ENCODE peak calls at places on chromosomes 3 and 15, in seven cellular contexts. T is WERI-Rb-1, H is thoracic aorta, M is B cell, W is MCF 10A, N is hepatocyte, V is AG09309. K is an unnamed sample.

GRCh38 chr15:68550004-68550403 is 28.8 kb upstream of the CORO2B start:
- DNase-seq in M (no peak), V (no peak), N (no peak), T (no peak), W (no peak), H (no peak), K (no peak)

GRCh38 chr3:40876496-40876895 is 322.8 kb upstream of the CTNNB1 start:
- DNase-seq in H (no peak), V (no peak), M (no peak), N (no peak), W (no peak), T (no peak), K (no peak)

GRCh38 chr3:167116120-167116922 is 263.8 kb downstream of the ZBBX start:
- DNase-seq in N (no peak), V (no peak), M (no peak), H (no peak), W (no peak), T (no peak), K (no peak)

GRCh38 chr15:65400760-65401606 is 21.8 kb downstream of the IGDCC4 start:
- DNase-seq in N (peak), H (no peak), V (no peak), T (peak), W (peak), M (peak), K (peak)

GRCh38 chr3:20056727-20057611 is 16.7 kb downstream of the KAT2B start:
- DNase-seq in V (no peak), M (no peak), T (no peak), W (peak), H (no peak), N (peak), K (peak)

GRCh38 chr15:32861741-32862140 is 143.9 kb downstream of the GREM1 start:
- DNase-seq in H (no peak), W (no peak), T (peak), M (peak), N (peak), V (peak), K (no peak)

GRCh38 chr3:1131156-1131555 is 38.3 kb downstream of the CNTN6 start:
- DNase-seq in N (no peak), T (no peak), H (no peak), V (no peak), W (no peak), M (no peak), K (no peak)

GRCh38 chr3:50450135-50450911 is 53.1 kb downstream of the CACNA2D2 start:
- DNase-seq in W (no peak), N (peak), V (no peak), H (peak), M (peak), T (peak), K (peak)

GRCh38 chr3:148717918-148718317 is 20.2 kb downstream of the AGTR1 start:
- DNase-seq in V (no peak), N (no peak), H (no peak), W (no peak), T (no peak), M (no peak), K (no peak)

GRCh38 chr3:134748698-134749097 is 46.4 kb upstream of the EPHB1 start:
- DNase-seq in V (no peak), T (no peak), H (no peak), M (no peak), N (no peak), W (no peak), K (no peak)

GRCh38 chr3:193906849-193907410 is 229.0 kb upstream of the HES1 start:
- DNase-seq in V (no peak), N (no peak), H (no peak), M (no peak), T (no peak), W (no peak), K (no peak)

GRCh38 chr3:8443829-8444791 is 57.5 kb upstream of the LMCD1 start:
- DNase-seq in M (no peak), V (peak), N (peak), T (peak), H (peak), W (peak), K (no peak)

GRCh38 chr3:11641683-11642407 is 1.9 kb downstream of the VGLL4 start:
- DNase-seq in V (no peak), W (peak), H (no peak), M (peak), T (no peak), N (no peak), K (peak)

GRCh38 chr3:172516318-172517214 is 6.7 kb downstream of the TNFSF10 start:
- DNase-seq in V (peak), W (peak), T (no peak), H (no peak), N (peak), M (no peak), K (peak)

GRCh38 chr15:64141798-64142512 is 9.6 kb upstream of the SNX22 start:
- DNase-seq in N (no peak), H (no peak), T (no peak), W (no peak), V (no peak), M (no peak), K (no peak)

GRCh38 chr15:40825661-40826088 is 2.8 kb downstream of the PPP1R14D start:
- DNase-seq in T (no peak), H (no peak), W (peak), M (no peak), V (peak), N (peak), K (no peak)

GRCh38 chr15:62253294-62253693 is 88.2 kb upstream of the C2CD4B start:
- DNase-seq in M (no peak), T (peak), W (no peak), V (no peak), H (no peak), N (no peak), K (no peak)

GRCh38 chr3:149610351-149611105 is 47.3 kb downstream of the WWTR1 start:
- DNase-seq in H (no peak), V (no peak), T (no peak), W (no peak), N (peak), M (no peak), K (no peak)

GRCh38 chr15:89984001-89984400 is 17.1 kb upstream of the ZNF710 start:
- DNase-seq in T (no peak), N (no peak), H (no peak), V (no peak), M (no peak), W (no peak), K (no peak)

GRCh38 chr3:27293954-27294353 is 75.2 kb downstream of the NEK10 start:
- DNase-seq in V (no peak), N (no peak), T (no peak), M (no peak), H (no peak), W (no peak), K (no peak)

GRCh38 chr3:30228302-30228631 is 378.1 kb upstream of the TGFBR2 start:
- DNase-seq in N (no peak), H (no peak), W (no peak), V (no peak), T (no peak), M (no peak), K (no peak)

GRCh38 chr15:82047493-82048446 is 2.0 kb upstream of the MEX3B start:
- DNase-seq in N (peak), H (no peak), M (no peak), T (no peak), V (no peak), W (no peak), K (peak)

GRCh38 chr3:129608087-129608935 is 1.8 kb upstream of the PLXND1 start:
- DNase-seq in W (peak), N (peak), H (no peak), V (no peak), T (peak), M (no peak), K (no peak)

GRCh38 chr15:26736502-26737248 is 36.2 kb downstream of the GABRB3 start:
- DNase-seq in H (no peak), T (no peak), N (no peak), W (no peak), V (no peak), M (no peak), K (no peak)

GRCh38 chr3:30904986-30905385 is 10.5 kb upstream of the GADL1 start:
- DNase-seq in N (no peak), H (no peak), V (peak), W (no peak), T (no peak), M (no peak), K (no peak)

GRCh38 chr3:64130436-64130835 is 94.8 kb downstream of the PRICKLE2 start:
- DNase-seq in T (no peak), V (no peak), W (no peak), M (no peak), H (no peak), N (no peak), K (no peak)

GRCh38 chr3:64133272-64133671 is 92.0 kb downstream of the PRICKLE2 start:
- DNase-seq in V (no peak), M (no peak), H (no peak), W (no peak), N (no peak), T (no peak), K (no peak)

GRCh38 chr3:64134882-64135281 is 90.4 kb downstream of the PRICKLE2 start:
- DNase-seq in M (no peak), T (no peak), N (no peak), H (no peak), V (no peak), W (no peak), K (no peak)

GRCh38 chr3:64131755-64132154 is 93.5 kb downstream of the PRICKLE2 start:
- DNase-seq in H (no peak), N (peak), W (no peak), V (no peak), T (peak), M (no peak), K (no peak)

DNA sequence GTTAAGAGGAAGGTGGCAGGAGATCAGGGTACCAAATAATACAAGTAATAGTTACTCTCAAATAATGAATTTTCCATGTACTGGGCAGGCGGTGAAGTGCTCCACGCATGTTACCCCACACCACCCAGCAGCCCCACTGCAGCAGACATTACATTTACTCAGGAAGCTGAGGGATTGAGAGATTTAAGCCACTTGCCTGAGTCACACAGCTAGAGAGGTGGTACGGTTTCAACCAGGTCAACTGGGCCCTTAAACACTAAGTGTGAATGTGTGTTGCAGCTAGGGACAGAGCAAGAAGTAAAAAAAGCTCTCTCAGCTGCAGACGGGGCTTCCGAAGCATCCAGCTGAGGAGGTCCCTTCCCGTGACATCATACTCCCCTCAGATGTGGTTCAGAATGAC is 91.3 kb downstream of the PRICKLE2 start:
- DNase-seq in N (no peak), T (peak), V (no peak), M (no peak), W (no peak), H (no peak), K (no peak)
- TF ChIP-seq CTCF in N (no peak), T (no peak), V (no peak), M (no peak), W (no peak), H (no peak), K (no peak)

DNA sequence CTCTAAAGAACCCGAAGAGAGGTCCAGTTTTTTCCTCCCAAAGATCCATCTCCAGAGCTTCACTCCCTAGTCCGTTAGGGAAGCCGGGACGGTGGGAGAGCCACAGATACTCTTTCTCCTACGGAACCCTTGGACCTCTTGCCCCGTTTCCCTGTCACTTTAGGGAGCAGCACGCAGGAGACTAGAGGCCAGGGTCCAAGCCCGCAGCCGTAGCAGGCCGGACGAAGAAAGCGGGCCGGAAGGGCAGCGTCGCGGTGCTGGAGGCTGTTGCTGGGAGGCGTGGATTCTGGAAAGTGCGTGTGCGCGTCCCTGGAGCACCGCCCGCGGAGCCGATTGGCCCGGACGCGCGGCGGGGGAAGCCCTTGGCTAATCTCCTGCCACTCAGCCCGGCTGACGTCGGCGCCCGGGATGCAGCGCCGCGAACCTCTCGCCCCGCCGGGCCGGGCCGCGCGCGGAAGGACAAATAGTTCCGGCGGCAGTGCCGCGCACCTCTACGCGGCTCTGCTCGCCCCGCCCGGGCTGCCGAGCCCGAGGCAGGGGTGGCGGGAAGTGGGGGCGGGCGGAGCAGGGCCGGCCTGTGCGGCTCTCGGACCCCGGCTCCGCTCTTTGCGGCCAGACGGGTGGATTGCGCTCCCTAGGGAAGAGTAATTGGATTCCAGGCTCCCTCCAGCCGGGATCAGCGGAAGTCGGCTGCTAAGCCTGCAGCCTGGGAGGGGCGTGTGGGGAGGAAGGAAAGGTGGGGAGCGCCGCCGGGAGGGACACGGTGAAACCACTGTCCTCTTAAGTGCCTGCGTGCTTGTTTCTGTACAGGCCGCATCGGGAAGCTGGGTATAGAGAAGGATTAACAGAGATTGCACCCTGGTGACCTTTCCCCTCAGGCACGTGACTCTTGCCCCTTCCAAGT is 31.3 kb upstream of the TCF12 start:
- DNase-seq in T (peak), M (peak), W (peak), N (peak), H (peak), V (peak), K (peak)
- TF ChIP-seq CTCF in T (peak), M (no peak), W (no peak), N (no peak), H (no peak), V (peak), K (no peak)

DNA sequence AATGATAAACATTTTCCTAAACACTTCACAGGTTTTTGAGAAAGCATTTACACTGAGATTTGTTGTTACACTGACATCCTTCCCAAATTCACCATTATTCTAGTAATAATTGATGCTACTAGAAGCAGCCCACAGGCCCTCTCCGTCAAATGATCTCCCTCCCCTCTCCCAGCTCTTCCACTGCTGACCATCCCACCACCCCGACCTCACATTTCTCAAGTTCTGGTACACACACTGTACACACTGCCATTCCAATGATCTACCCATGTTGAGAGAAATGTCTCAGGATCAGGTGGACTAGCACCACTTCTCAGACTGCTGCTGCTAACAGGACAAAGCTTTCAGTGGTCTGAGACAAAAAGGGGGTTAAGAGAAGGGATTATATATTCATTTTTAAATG is 3.5 kb downstream of the TBC1D5 start:
- DNase-seq in M (no peak), H (no peak), V (no peak), N (no peak), T (no peak), W (no peak), K (no peak)
- TF ChIP-seq CTCF in M (no peak), H (no peak), V (no peak), N (no peak), T (no peak), W (no peak), K (no peak)

DNA sequence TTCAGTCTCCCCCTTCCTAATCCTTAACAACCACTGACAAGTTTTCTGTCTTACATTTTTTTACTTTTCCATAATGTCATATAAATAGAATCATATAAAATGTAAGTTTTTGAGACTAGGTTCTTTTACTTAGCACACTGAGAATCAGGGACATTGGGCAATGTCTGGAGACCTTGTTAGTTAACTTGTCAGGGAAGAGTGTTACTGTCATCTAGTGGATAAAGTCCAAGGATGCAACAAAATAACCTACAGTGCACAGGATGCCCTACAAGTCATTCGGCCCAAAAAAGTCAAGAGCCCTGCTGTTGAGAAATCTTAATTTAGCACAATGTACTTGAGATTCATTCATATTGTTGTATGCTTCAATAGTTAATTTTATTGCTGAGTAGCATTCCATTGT is 95.6 kb upstream of the MCTP2 start:
- DNase-seq in M (no peak), T (no peak), H (no peak), W (peak), N (no peak), V (no peak), K (no peak)
- TF ChIP-seq CTCF in M (no peak), T (no peak), H (no peak), W (no peak), N (no peak), V (peak), K (no peak)

DNA sequence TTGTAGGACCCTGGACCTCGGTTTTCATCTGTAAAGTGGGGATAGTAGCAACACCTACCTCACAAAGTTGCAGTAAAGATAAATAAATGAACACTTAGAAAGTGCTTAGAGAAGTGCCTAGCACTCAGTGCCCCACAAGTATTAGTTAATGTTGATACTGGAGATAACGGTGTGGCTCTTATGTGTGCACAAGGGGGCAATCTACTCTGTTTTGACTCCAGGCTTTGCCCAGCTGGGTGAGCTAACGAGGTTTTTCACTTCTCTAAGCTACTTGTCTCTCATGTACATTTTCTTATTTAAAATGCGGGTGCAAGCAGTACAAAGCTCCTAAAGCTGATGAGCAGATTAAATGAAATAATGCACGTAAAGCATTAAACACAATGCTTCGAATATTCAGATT is 193.5 kb upstream of the ICE2 start:
- DNase-seq in W (no peak), V (no peak), M (no peak), T (peak), H (no peak), N (no peak), K (no peak)
- TF ChIP-seq CTCF in W (no peak), V (no peak), M (no peak), T (peak), H (no peak), N (no peak), K (peak)

GRCh38 chr3:121750087-121750415 is 510 bp upstream of the GOLGB1 start:
- DNase-seq in T (no peak), V (no peak), M (no peak), N (peak), H (no peak), W (no peak), K (no peak)

GRCh38 chr3:121748638-121749275 is 784 bp downstream of the GOLGB1 start:
- DNase-seq in N (peak), W (no peak), M (peak), H (no peak), V (peak), T (no peak), K (peak)

GRCh38 chr3:121752261-121752660 is 2.7 kb upstream of the GOLGB1 start:
- DNase-seq in H (no peak), N (no peak), V (no peak), M (no peak), T (no peak), W (no peak), K (no peak)

GRCh38 chr3:121749276-121750086 is at the start of gene GOLGB1:
- DNase-seq in H (peak), W (peak), V (peak), T (peak), N (peak), M (peak), K (peak)

DNA sequence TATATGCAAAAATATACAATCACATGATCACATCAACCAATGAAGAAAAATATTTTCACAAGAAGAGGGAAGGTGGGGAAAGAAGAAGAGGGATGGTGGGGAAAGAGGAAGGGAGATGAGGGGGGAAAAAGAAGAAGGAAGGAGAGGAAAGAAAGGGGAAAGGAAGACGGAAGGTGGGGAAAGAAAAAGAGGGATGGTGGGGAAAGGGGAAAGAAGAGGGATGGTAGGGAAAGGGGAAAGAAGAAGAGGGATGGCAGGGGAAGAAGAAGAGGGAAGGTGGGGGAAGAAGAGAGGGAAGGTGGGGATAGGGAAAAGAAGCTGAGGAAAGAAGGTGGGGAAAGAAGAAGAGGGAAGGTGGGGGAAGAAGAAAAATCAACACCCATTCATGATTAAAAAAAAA is 3.2 kb upstream of the GOLGB1 start:
- DNase-seq in H (no peak), V (no peak), T (no peak), N (no peak), M (no peak), W (no peak), K (no peak)
- TF ChIP-seq CTCF in H (no peak), V (no peak), T (no peak), N (no peak), M (no peak), W (no peak), K (no peak)